ENCODE peak calls at places on chromosome 12, in eight cellular contexts. W, J, R, Q, F, I, H and G are unnamed samples.

GRCh38 chr12:12975322-12976077 is 23.5 kb upstream of the GPRC5D start:
- DNase-seq in W (no peak), J (peak; percentile 32), R (peak; percentile 29), Q (no peak), F (no peak), I (no peak), H (peak; percentile 63), G (peak; percentile 76)

GRCh38 chr12:52126605-52127578 is 47.4 kb downstream of the SMIM41 start:
- DNase-seq in W (peak; percentile 17), J (peak; percentile 7), R (no peak), Q (no peak), F (peak; percentile 84), I (peak; percentile 89), H (no peak), G (no peak)

GRCh38 chr12:131115766-131116165 is 162.1 kb downstream of the ADGRD1 start:
- DNase-seq in W (no peak), J (no peak), R (no peak), Q (no peak), F (no peak), I (no peak), H (no peak), G (no peak)

GRCh38 chr12:111766608-111767361 is at the start of gene ALDH2:
- DNase-seq in W (no peak), J (peak; percentile 93), R (peak; percentile 6), Q (no peak), F (no peak), I (no peak), H (peak; percentile 84), G (peak; percentile 96)

GRCh38 chr12:57430117-57430930 is 519 bp downstream of the R3HDM2 start:
- DNase-seq in W (peak; percentile 32), J (no peak), R (no peak), Q (no peak), F (no peak), I (no peak), H (no peak), G (peak; percentile 76)

GRCh38 chr12:4107436-4107878 is 166.1 kb upstream of the CCND2 start:
- DNase-seq in W (peak; percentile 29), J (peak; percentile 60), R (peak; percentile 26), Q (peak; percentile 12), F (no peak), I (no peak), H (peak; percentile 55), G (peak; percentile 94)

GRCh38 chr12:88577537-88577936 is 2.7 kb downstream of the KITLG start:
- DNase-seq in W (no peak), J (no peak), R (peak; percentile 43), Q (no peak), F (no peak), I (no peak), H (no peak), G (no peak)

GRCh38 chr12:11771895-11772502 is 122.5 kb downstream of the ETV6 start:
- DNase-seq in W (no peak), J (no peak), R (no peak), Q (no peak), F (no peak), I (no peak), H (no peak), G (no peak)

GRCh38 chr12:74999474-74999873 is 210.2 kb downstream of the KCNC2 start:
- DNase-seq in W (no peak), J (no peak), R (no peak), Q (no peak), F (no peak), I (no peak), H (no peak), G (no peak)

GRCh38 chr12:131831021-131831571 is 2.9 kb downstream of the MMP17 start:
- DNase-seq in W (no peak), J (no peak), R (no peak), Q (no peak), F (no peak), I (no peak), H (no peak), G (no peak)

GRCh38 chr12:88556213-88556612 is 24.1 kb downstream of the KITLG start:
- DNase-seq in W (no peak), J (no peak), R (no peak), Q (no peak), F (no peak), I (no peak), H (no peak), G (no peak)

GRCh38 chr12:130838284-130838950 is 633 bp downstream of the STX2 start:
- DNase-seq in W (no peak), J (peak; percentile 36), R (no peak), Q (no peak), F (no peak), I (no peak), H (peak; percentile 25), G (peak; percentile 65)

GRCh38 chr12:59834659-59835474 is 239.0 kb downstream of the SLC16A7 start:
- DNase-seq in W (no peak), J (no peak), R (peak; percentile 13), Q (no peak), F (no peak), I (no peak), H (no peak), G (peak; percentile 75)

GRCh38 chr12:25615119-25615518 is 62.0 kb upstream of the LMNTD1 start:
- DNase-seq in W (no peak), J (peak; percentile 25), R (no peak), Q (peak; percentile 10), F (no peak), I (no peak), H (no peak), G (no peak)

GRCh38 chr12:11555743-11556625 is 93.5 kb upstream of the ETV6 start:
- DNase-seq in W (no peak), J (no peak), R (no peak), Q (no peak), F (no peak), I (no peak), H (peak; percentile 49), G (no peak)

GRCh38 chr12:51383281-51383905 is 7.8 kb downstream of the GALNT6 start:
- DNase-seq in W (no peak), J (no peak), R (no peak), Q (no peak), F (no peak), I (no peak), H (no peak), G (no peak)

GRCh38 chr12:8078916-8079315 is 3.2 kb upstream of the NECAP1 start:
- DNase-seq in W (no peak), J (no peak), R (no peak), Q (no peak), F (no peak), I (no peak), H (no peak), G (no peak)

GRCh38 chr12:101235686-101236085 is 25.6 kb upstream of the SLC5A8 start:
- DNase-seq in W (no peak), J (no peak), R (no peak), Q (no peak), F (no peak), I (no peak), H (no peak), G (no peak)

GRCh38 chr12:101230547-101230946 is 20.5 kb upstream of the SLC5A8 start:
- DNase-seq in W (no peak), J (no peak), R (no peak), Q (no peak), F (no peak), I (no peak), H (no peak), G (peak; percentile 11)

GRCh38 chr12:101229841-101230241 is 19.8 kb upstream of the SLC5A8 start:
- DNase-seq in W (no peak), J (no peak), R (no peak), Q (no peak), F (no peak), I (no peak), H (no peak), G (no peak)

GRCh38 chr12:101231626-101232025 is 21.6 kb upstream of the SLC5A8 start:
- DNase-seq in W (no peak), J (no peak), R (no peak), Q (no peak), F (no peak), I (no peak), H (no peak), G (no peak)
- H3K36me3 ChIP-seq in W (no peaks in the 10 kb centered on the region), J (no peaks in the 10 kb centered on the region), R (no peaks in the 10 kb centered on the region), Q (no peaks in the 10 kb centered on the region), F (no peaks in the 10 kb centered on the region), I (no peaks in the 10 kb centered on the region), H (no peaks in the 10 kb centered on the region), G (no peaks in the 10 kb centered on the region)

DNA sequence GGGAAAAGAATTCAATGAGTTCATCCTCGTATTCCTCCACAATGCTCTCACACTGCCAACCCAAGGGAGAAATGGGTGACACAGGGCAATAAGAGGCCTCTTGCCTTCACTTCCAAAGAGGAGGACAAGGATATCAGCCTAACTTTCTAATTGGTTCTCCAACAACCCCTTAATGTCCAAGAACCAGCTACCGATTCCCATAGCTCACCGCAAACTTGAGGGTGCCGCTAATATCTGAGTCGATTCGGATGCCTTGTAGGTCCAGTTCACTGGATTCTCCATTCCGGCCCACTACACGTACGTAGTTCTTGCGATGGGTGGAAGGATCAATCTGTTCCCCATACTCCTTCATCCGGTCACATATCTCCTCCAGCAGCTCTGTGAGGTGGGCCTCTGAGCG is 4.8 kb downstream of the CNPY2 start:
- DNase-seq in W (no peak), J (no peak), R (no peak), Q (no peak), F (no peak), I (no peak), H (no peak), G (no peak)
- TF ChIP-seq POLR2AphosphoS5 in W (no peak), J (no peak), R (no peak), Q (no peak), F (no peak), I (no peak), H (no peak), G (no peak)

DNA sequence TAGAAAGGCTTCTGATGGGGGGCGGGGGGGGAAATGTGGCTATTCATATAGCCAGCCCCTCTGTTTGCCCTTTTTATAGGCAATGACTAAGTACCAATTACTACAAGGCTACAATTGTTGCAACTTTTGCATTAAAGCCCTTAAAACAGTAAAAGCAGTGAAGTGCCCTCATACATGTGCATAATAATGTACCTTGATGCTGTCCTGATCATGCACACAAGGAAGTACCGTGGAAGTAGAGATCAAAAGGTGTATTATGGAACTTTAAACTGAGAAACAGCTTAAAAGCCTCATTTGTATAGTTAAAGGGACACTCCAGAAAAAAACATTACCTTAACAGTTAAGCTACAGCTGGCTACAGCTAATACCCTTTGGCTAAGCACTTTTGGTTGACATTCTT is 111.8 kb downstream of the PLEKHG7 start:
- DNase-seq in W (no peak), J (no peak), R (no peak), Q (no peak), F (no peak), I (no peak), H (no peak), G (no peak)
- H3K36me3 ChIP-seq in W (no peaks in the 10 kb centered on the region), J (peaks cover 42% of the 10 kb centered on the region), R (no peaks in the 10 kb centered on the region), Q (no peaks in the 10 kb centered on the region), F (peaks cover 25% of the 10 kb centered on the region), I (peaks cover 9% of the 10 kb centered on the region), H (no peaks in the 10 kb centered on the region), G (peaks cover 6% of the 10 kb centered on the region)

DNA sequence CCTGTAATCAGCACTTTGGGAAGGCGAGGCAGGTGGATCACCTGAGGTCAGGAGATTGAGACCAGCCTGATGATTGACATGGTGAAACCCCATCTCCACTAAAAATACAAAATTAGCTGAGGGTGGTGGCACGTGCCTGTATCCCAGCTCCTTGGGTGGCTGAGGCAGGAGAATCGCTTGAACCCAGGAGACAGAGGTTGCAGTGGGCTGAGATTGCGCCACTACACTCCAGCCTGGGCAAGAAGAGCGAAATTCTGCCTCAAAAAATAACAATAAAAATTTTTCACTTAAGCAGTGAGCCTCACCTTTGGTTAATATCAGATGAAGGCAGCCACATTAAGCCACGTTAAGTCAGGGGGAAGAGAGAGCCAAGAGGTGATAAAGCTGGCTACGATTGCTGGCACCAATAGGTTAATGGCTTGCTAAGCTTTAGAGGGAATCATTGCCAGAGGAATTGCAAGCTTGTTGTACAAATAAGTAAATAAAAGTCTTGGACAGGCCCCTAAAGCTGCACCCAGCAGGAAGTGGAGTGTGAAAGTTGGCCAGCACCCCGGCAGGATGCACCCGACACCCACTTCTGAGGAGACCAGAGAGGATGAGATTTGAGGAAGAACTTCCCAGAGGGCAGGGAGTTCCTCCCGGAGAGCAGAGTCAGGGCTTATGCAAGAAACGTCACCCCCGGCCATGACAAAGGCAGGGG is 41.3 kb upstream of the TESC start:
- DNase-seq in W (no peak), J (no peak), R (no peak), Q (no peak), F (no peak), I (no peak), H (peak; percentile 26), G (no peak)
- TF ChIP-seq POLR2AphosphoS5 in W (no peak), J (no peak), R (no peak), Q (no peak), F (no peak), I (no peak), H (no peak), G (no peak)